ENCODE peak calls at places on chromosomes 3 and 15, in four cellular contexts. Z is hypothalamus, X is DMS153, Q is heart right ventricle. P is an unnamed sample.

GRCh38 chr15:35519536-35520149 is 26.3 kb downstream of the DPH6 start:
- DNase-seq in Z (no peak), X (peak), Q (no peak), P (no peak)

GRCh38 chr3:115912372-115912771 is 289.1 kb downstream of the GAP43 start:
- DNase-seq in Z (no peak), X (no peak), Q (peak), P (no peak)

GRCh38 chr3:14925729-14926591 is 21.4 kb upstream of the NR2C2 start:
- DNase-seq in Z (peak), X (no peak), Q (no peak), P (no peak)

GRCh38 chr3:168803536-168803935 is 707.8 kb upstream of the GOLIM4 start:
- DNase-seq in Z (no peak), X (no peak), Q (no peak), P (no peak)

GRCh38 chr15:51227967-51228783 is 110.2 kb downstream of the CYP19A1 start:
- DNase-seq in Z (no peak), X (no peak), Q (peak), P (no peak)

GRCh38 chr3:7787871-7788828 is 713.5 kb upstream of the LMCD1 start:
- DNase-seq in Z (no peak), X (no peak), Q (no peak), P (no peak)

GRCh38 chr3:71045917-71046282 is 537.6 kb downstream of the FOXP1 start:
- DNase-seq in Z (no peak), X (no peak), Q (no peak), P (no peak)

GRCh38 chr3:160754371-160754854 is 1.6 kb upstream of the PPM1L start:
- DNase-seq in Z (peak), X (no peak), Q (peak), P (no peak)

GRCh38 chr3:184334470-184335158 is 2.8 kb upstream of the FAM131A start:
- DNase-seq in Z (no peak), X (no peak), Q (no peak), P (peak)

GRCh38 chr15:94412979-94413741 is 181.8 kb downstream of the MCTP2 start:
- DNase-seq in Z (no peak), X (no peak), Q (no peak), P (no peak)

GRCh38 chr3:139523718-139524117 is 15.8 kb downstream of the RBP1 start:
- DNase-seq in Z (no peak), X (no peak), Q (no peak), P (no peak)

GRCh38 chr15:27017168-27017809 is 46.3 kb downstream of the GABRG3 start:
- DNase-seq in Z (peak), X (peak), Q (no peak), P (no peak)

GRCh38 chr3:86969500-86970189 is 21.3 kb downstream of the VGLL3 start:
- DNase-seq in Z (no peak), X (no peak), Q (no peak), P (no peak)

P was measured in activated naive CD8-positive, alpha-beta T cell treated with anti-CD3 and anti-CD28 coated beads, Interleukin-2, amount 50 U/mL, for 16 hours.